ENCODE peak calls at places on chromosomes 7 and 10, in six cellular contexts. One of them, this sample, is unnamed.

GRCh38 chr7:84949501-84949900 is 237.4 kb downstream of the SEMA3D start:
- DNase-seq in A549: no peak
- DNase-seq in H1: no peak
- DNase-seq in SK-N-SH: no peak
- DNase-seq in suprapubic skin: no peak
- DNase-seq in transverse colon: no peak
- DNase-seq in this sample: no peak

GRCh38 chr10:43045631-43046287 is 31.1 kb upstream of the RET start:
- DNase-seq in A549: no peak
- DNase-seq in H1: no peak
- DNase-seq in SK-N-SH: peak
- DNase-seq in suprapubic skin: peak
- DNase-seq in transverse colon: peak
- DNase-seq in this sample: no peak

GRCh38 chr10:510415-510881 is 179.0 kb downstream of the DIP2C start:
- DNase-seq in A549: no peak
- DNase-seq in H1: no peak
- DNase-seq in SK-N-SH: no peak
- DNase-seq in suprapubic skin: peak
- DNase-seq in transverse colon: no peak
- DNase-seq in this sample: peak

GRCh38 chr10:16105082-16105481 is 244.8 kb upstream of the MINDY3 start:
- DNase-seq in A549: no peak
- DNase-seq in H1: no peak
- DNase-seq in SK-N-SH: no peak
- DNase-seq in suprapubic skin: no peak
- DNase-seq in transverse colon: no peak
- DNase-seq in this sample: no peak

GRCh38 chr10:70458329-70459060 is 17.0 kb upstream of the NODAL start:
- DNase-seq in A549: no peak
- DNase-seq in H1: no peak
- DNase-seq in SK-N-SH: peak
- DNase-seq in suprapubic skin: no peak
- DNase-seq in transverse colon: peak
- DNase-seq in this sample: peak

GRCh38 chr10:27328946-27329345 is 88.3 kb upstream of the ACBD5 start:
- DNase-seq in A549: no peak
- DNase-seq in H1: no peak
- DNase-seq in SK-N-SH: no peak
- DNase-seq in suprapubic skin: no peak
- DNase-seq in transverse colon: no peak
- DNase-seq in this sample: no peak

GRCh38 chr7:134703781-134704180 is 57.1 kb downstream of the BPGM start:
- DNase-seq in A549: no peak
- DNase-seq in H1: no peak
- DNase-seq in SK-N-SH: no peak
- DNase-seq in suprapubic skin: no peak
- DNase-seq in transverse colon: peak
- DNase-seq in this sample: peak

GRCh38 chr10:76311752-76312699 is 880.6 kb downstream of the LRMDA start:
- DNase-seq in A549: peak
- DNase-seq in H1: no peak
- DNase-seq in SK-N-SH: peak
- DNase-seq in suprapubic skin: no peak
- DNase-seq in transverse colon: no peak
- DNase-seq in this sample: no peak

GRCh38 chr7:151251926-151252835 is 3.7 kb upstream of the SMARCD3 start:
- DNase-seq in A549: peak
- DNase-seq in H1: no peak
- DNase-seq in SK-N-SH: peak
- DNase-seq in suprapubic skin: peak
- DNase-seq in transverse colon: peak
- DNase-seq in this sample: peak

GRCh38 chr7:95411036-95411435 is 14.9 kb upstream of the PON3 start:
- DNase-seq in A549: peak
- DNase-seq in H1: no peak
- DNase-seq in SK-N-SH: no peak
- DNase-seq in suprapubic skin: no peak
- DNase-seq in transverse colon: no peak
- DNase-seq in this sample: no peak

GRCh38 chr7:105978974-105979373 is 15.9 kb downstream of the CDHR3 start:
- DNase-seq in A549: no peak
- DNase-seq in H1: no peak
- DNase-seq in SK-N-SH: no peak
- DNase-seq in suprapubic skin: no peak
- DNase-seq in transverse colon: no peak
- DNase-seq in this sample: no peak

GRCh38 chr7:43302773-43303172 is 190.3 kb downstream of the HECW1 start:
- DNase-seq in A549: no peak
- DNase-seq in H1: no peak
- DNase-seq in SK-N-SH: no peak
- DNase-seq in suprapubic skin: no peak
- DNase-seq in transverse colon: no peak
- DNase-seq in this sample: no peak

GRCh38 chr7:115227473-115228235 is 305.8 kb downstream of the MDFIC start:
- DNase-seq in A549: no peak
- DNase-seq in H1: no peak
- DNase-seq in SK-N-SH: no peak
- DNase-seq in suprapubic skin: no peak
- DNase-seq in transverse colon: no peak
- DNase-seq in this sample: no peak

GRCh38 chr10:84371944-84372343 is 43.6 kb downstream of the CCSER2 start:
- DNase-seq in A549: no peak
- DNase-seq in H1: no peak
- DNase-seq in SK-N-SH: no peak
- DNase-seq in suprapubic skin: no peak
- DNase-seq in transverse colon: no peak
- DNase-seq in this sample: no peak

GRCh38 chr10:77532068-77532467 is 105.5 kb downstream of the KCNMA1 start:
- DNase-seq in A549: no peak
- DNase-seq in H1: no peak
- DNase-seq in SK-N-SH: no peak
- DNase-seq in suprapubic skin: no peak
- DNase-seq in transverse colon: no peak
- DNase-seq in this sample: no peak

GRCh38 chr7:131753620-131754222 is 197.3 kb upstream of the PODXL start:
- DNase-seq in A549: peak
- DNase-seq in H1: peak
- DNase-seq in SK-N-SH: peak
- DNase-seq in suprapubic skin: no peak
- DNase-seq in transverse colon: no peak
- DNase-seq in this sample: no peak

GRCh38 chr7:22433710-22434460 is 66.1 kb downstream of the STEAP1B start:
- DNase-seq in A549: no peak
- DNase-seq in H1: peak
- DNase-seq in SK-N-SH: no peak
- DNase-seq in suprapubic skin: no peak
- DNase-seq in transverse colon: no peak
- DNase-seq in this sample: no peak

GRCh38 chr7:71868797-71869196 is 543.3 kb downstream of the CALN1 start:
- DNase-seq in A549: peak
- DNase-seq in H1: no peak
- DNase-seq in SK-N-SH: no peak
- DNase-seq in suprapubic skin: no peak
- DNase-seq in transverse colon: no peak
- DNase-seq in this sample: no peak

GRCh38 chr7:25851332-25852248 is 300.4 kb upstream of the NFE2L3 start:
- DNase-seq in A549: peak
- DNase-seq in H1: no peak
- DNase-seq in SK-N-SH: peak
- DNase-seq in suprapubic skin: peak
- DNase-seq in transverse colon: peak
- DNase-seq in this sample: peak

GRCh38 chr10:110304394-110304779 is 333 bp downstream of the SMNDC1 start:
- DNase-seq in A549: no peak
- DNase-seq in H1: no peak
- DNase-seq in SK-N-SH: no peak
- DNase-seq in suprapubic skin: no peak
- DNase-seq in transverse colon: no peak
- DNase-seq in this sample: no peak

GRCh38 chr10:75137533-75138438 is 26.3 kb downstream of the SAMD8 start:
- DNase-seq in A549: peak
- DNase-seq in H1: no peak
- DNase-seq in SK-N-SH: peak
- DNase-seq in suprapubic skin: no peak
- DNase-seq in transverse colon: no peak
- DNase-seq in this sample: no peak

GRCh38 chr7:28301148-28301641 is 111.1 kb upstream of the CREB5 start:
- DNase-seq in A549: no peak
- DNase-seq in H1: no peak
- DNase-seq in SK-N-SH: no peak
- DNase-seq in suprapubic skin: no peak
- DNase-seq in transverse colon: no peak
- DNase-seq in this sample: peak

GRCh38 chr10:35464805-35465456 is 128.6 kb downstream of the CCNY start:
- DNase-seq in A549: no peak
- DNase-seq in H1: no peak
- DNase-seq in SK-N-SH: no peak
- DNase-seq in suprapubic skin: no peak
- DNase-seq in transverse colon: no peak
- DNase-seq in this sample: no peak

GRCh38 chr10:85927952-85928677 is 438.5 kb downstream of the GRID1 start:
- DNase-seq in A549: no peak
- DNase-seq in H1: no peak
- DNase-seq in SK-N-SH: peak
- DNase-seq in suprapubic skin: no peak
- DNase-seq in transverse colon: no peak
- DNase-seq in this sample: no peak

GRCh38 chr10:129402459-129402858 is 64.6 kb upstream of the MGMT start:
- DNase-seq in A549: no peak
- DNase-seq in H1: no peak
- DNase-seq in SK-N-SH: no peak
- DNase-seq in suprapubic skin: no peak
- DNase-seq in transverse colon: no peak
- DNase-seq in this sample: no peak

GRCh38 chr7:142880886-142881505 is 4.5 kb downstream of the TRPV6 start:
- DNase-seq in A549: peak
- DNase-seq in H1: peak
- DNase-seq in SK-N-SH: peak
- DNase-seq in suprapubic skin: no peak
- DNase-seq in transverse colon: no peak
- DNase-seq in this sample: no peak

GRCh38 chr7:11427686-11428273 is 404.2 kb downstream of the THSD7A start:
- DNase-seq in A549: peak
- DNase-seq in H1: no peak
- DNase-seq in SK-N-SH: peak
- DNase-seq in suprapubic skin: no peak
- DNase-seq in transverse colon: no peak
- DNase-seq in this sample: no peak

GRCh38 chr10:94546616-94547175 is 1.1 kb downstream of the HELLS start:
- DNase-seq in A549: no peak
- DNase-seq in H1: no peak
- DNase-seq in SK-N-SH: peak
- DNase-seq in suprapubic skin: no peak
- DNase-seq in transverse colon: no peak
- DNase-seq in this sample: no peak

GRCh38 chr7:120070201-120070600 is 202.8 kb upstream of the KCND2 start:
- DNase-seq in A549: no peak
- DNase-seq in H1: no peak
- DNase-seq in SK-N-SH: no peak
- DNase-seq in suprapubic skin: no peak
- DNase-seq in transverse colon: no peak
- DNase-seq in this sample: no peak

GRCh38 chr7:116209561-116210070 is 723 bp upstream of the TES start:
- DNase-seq in A549: no peak
- DNase-seq in H1: no peak
- DNase-seq in SK-N-SH: no peak
- DNase-seq in suprapubic skin: no peak
- DNase-seq in transverse colon: no peak
- DNase-seq in this sample: no peak

GRCh38 chr7:155847821-155848435 is 35.7 kb upstream of the SHH start:
- DNase-seq in A549: no peak
- DNase-seq in H1: no peak
- DNase-seq in SK-N-SH: no peak
- DNase-seq in suprapubic skin: peak
- DNase-seq in transverse colon: no peak
- DNase-seq in this sample: no peak

GRCh38 chr10:11326241-11326640 is 285.2 kb downstream of the USP6NL start:
- DNase-seq in A549: no peak
- DNase-seq in H1: no peak
- DNase-seq in SK-N-SH: no peak
- DNase-seq in suprapubic skin: no peak
- DNase-seq in transverse colon: no peak
- DNase-seq in this sample: no peak

GRCh38 chr10:98397089-98397600 is 17.8 kb downstream of the PYROXD2 start:
- DNase-seq in A549: no peak
- DNase-seq in H1: no peak
- DNase-seq in SK-N-SH: no peak
- DNase-seq in suprapubic skin: no peak
- DNase-seq in transverse colon: no peak
- DNase-seq in this sample: no peak

GRCh38 chr7:81482600-81483186 is 287.2 kb downstream of the HGF start:
- DNase-seq in A549: peak
- DNase-seq in H1: no peak
- DNase-seq in SK-N-SH: peak
- DNase-seq in suprapubic skin: no peak
- DNase-seq in transverse colon: no peak
- DNase-seq in this sample: no peak
- H3K4me3 ChIP-seq in A549: no peak
- H3K4me3 ChIP-seq in H1: no peak
- H3K4me3 ChIP-seq in SK-N-SH: no peak
- H3K4me3 ChIP-seq in suprapubic skin: no peak
- H3K4me3 ChIP-seq in transverse colon: no peak
- H3K4me3 ChIP-seq in this sample: no peak

DNA sequence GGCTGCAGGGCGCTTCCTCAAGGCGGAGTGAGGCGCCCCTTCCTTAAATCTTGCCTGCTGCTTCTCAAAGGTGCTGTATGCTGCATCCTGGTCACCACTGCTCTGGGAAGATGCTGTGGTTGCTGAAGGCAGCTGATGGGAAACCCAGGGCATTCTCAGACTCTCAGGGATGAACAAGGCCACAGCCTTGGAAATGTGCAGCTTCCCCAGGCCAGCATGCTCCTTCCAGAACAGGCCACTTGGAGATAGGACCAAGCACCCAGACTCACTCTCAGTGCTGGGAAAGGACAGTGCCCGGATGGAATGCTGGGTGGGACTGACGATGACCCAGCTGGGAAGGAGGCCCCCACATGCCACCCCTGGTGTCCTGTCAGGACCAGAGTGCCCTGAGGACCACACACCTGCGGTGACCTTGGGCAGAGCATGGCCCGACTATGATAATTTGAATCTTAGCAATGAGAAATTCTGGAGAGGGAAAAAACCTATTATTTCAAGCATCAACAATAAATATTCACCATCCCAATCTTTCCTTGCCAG is 235.5 kb downstream of the TNS3 start:
- DNase-seq in A549: no peak
- DNase-seq in H1: no peak
- DNase-seq in SK-N-SH: no peak
- DNase-seq in suprapubic skin: no peak
- DNase-seq in transverse colon: peak
- DNase-seq in this sample: no peak
- TF ChIP-seq CTCF in A549: no peak
- TF ChIP-seq CTCF in H1: no peak
- TF ChIP-seq CTCF in SK-N-SH: no peak
- TF ChIP-seq CTCF in suprapubic skin: no peak
- TF ChIP-seq CTCF in transverse colon: no peak
- TF ChIP-seq CTCF in this sample: no peak

GRCh38 chr7:46557295-46557711 is 636.2 kb upstream of the IGFBP3 start:
- DNase-seq in A549: peak
- DNase-seq in H1: no peak
- DNase-seq in SK-N-SH: no peak
- DNase-seq in suprapubic skin: no peak
- DNase-seq in transverse colon: peak
- DNase-seq in this sample: no peak
- TF ChIP-seq EP300 in A549: no peak
- TF ChIP-seq EP300 in H1: no peak
- TF ChIP-seq EP300 in SK-N-SH: no peak
- TF ChIP-seq EP300 in suprapubic skin: no peak
- TF ChIP-seq EP300 in transverse colon: no peak
- TF ChIP-seq EP300 in this sample: no peak

GRCh38 chr10:3750352-3750816 is 34.6 kb downstream of the KLF6 start:
- DNase-seq in A549: no peak
- DNase-seq in H1: no peak
- DNase-seq in SK-N-SH: no peak
- DNase-seq in suprapubic skin: no peak
- DNase-seq in transverse colon: no peak
- DNase-seq in this sample: no peak
- H3K4me3 ChIP-seq in A549: no peak
- H3K4me3 ChIP-seq in H1: no peak
- H3K4me3 ChIP-seq in SK-N-SH: no peak
- H3K4me3 ChIP-seq in suprapubic skin: peak
- H3K4me3 ChIP-seq in transverse colon: no peak
- H3K4me3 ChIP-seq in this sample: no peak

This sample was measured in ovary.